ENCODE peak calls at places on chromosome 10, in six cellular contexts. J is HCT116, Y is hepatocyte, B is heart right ventricle, I is dorsolateral prefrontal cortex, V is breast epithelium. U is an unnamed sample.

GRCh38 chr10:70111496-70111895 is 21.1 kb downstream of the AIFM2 start:
- DNase-seq in J (no peak), B (no peak), I (no peak), V (no peak), Y (no peak), U (no peak)

GRCh38 chr10:34861293-34862004 is 46.4 kb upstream of the PARD3 start:
- DNase-seq in I (no peak), V (no peak), J (no peak), Y (peak), B (no peak), U (no peak)

GRCh38 chr10:71713135-71714040 is 6.2 kb downstream of the C10orf105 start:
- DNase-seq in J (no peak), I (peak), Y (peak), B (peak), V (peak), U (peak)

GRCh38 chr10:24415455-24416169 is 206.7 kb downstream of the KIAA1217 start:
- DNase-seq in Y (peak), I (no peak), B (peak), J (no peak), V (peak), U (no peak)

GRCh38 chr10:110859206-110859946 is 12.4 kb upstream of the PDCD4 start:
- DNase-seq in Y (no peak), I (no peak), B (no peak), V (no peak), J (no peak), U (no peak)

GRCh38 chr10:53702489-53702888 is 929.9 kb upstream of the MBL2 start:
- DNase-seq in J (no peak), V (no peak), I (no peak), Y (no peak), B (peak), U (no peak)

GRCh38 chr10:113618338-113618737 is 45.5 kb downstream of the NRAP start:
- DNase-seq in Y (no peak), B (no peak), V (no peak), I (no peak), J (no peak), U (no peak)

GRCh38 chr10:23191764-23192395 is at the start of gene PTF1A:
- DNase-seq in J (no peak), I (no peak), V (no peak), Y (peak), B (no peak), U (no peak)

GRCh38 chr10:123222832-123223231 is 68.6 kb downstream of the BUB3 start:
- DNase-seq in Y (no peak), B (no peak), I (no peak), J (no peak), V (no peak), U (no peak)

GRCh38 chr10:119079572-119080520 is 771 bp downstream of the EIF3A start:
- DNase-seq in Y (peak), V (peak), I (peak), J (peak), B (peak), U (peak)

GRCh38 chr10:90930070-90930837 is 9.4 kb upstream of the ANKRD1 start:
- DNase-seq in I (no peak), Y (peak), V (peak), J (no peak), B (peak), U (peak)

GRCh38 chr10:108783897-108784296 is 1139.4 kb downstream of the XPNPEP1 start:
- DNase-seq in Y (peak), B (no peak), I (no peak), V (no peak), J (peak), U (peak)

GRCh38 chr10:80289451-80290287 is at the start of gene MAT1A:
- DNase-seq in J (peak), Y (peak), B (no peak), V (peak), I (no peak), U (no peak)

GRCh38 chr10:103720964-103721335 is 134.4 kb downstream of the SH3PXD2A start:
- DNase-seq in B (no peak), V (no peak), Y (no peak), I (no peak), J (no peak), U (no peak)

GRCh38 chr10:56823849-56824248 is 462.8 kb upstream of the ZWINT start:
- DNase-seq in I (no peak), Y (no peak), B (no peak), V (no peak), J (no peak), U (peak)

GRCh38 chr10:127161482-127161881 is 34.9 kb downstream of the INSYN2A start:
- DNase-seq in B (no peak), V (no peak), I (no peak), Y (no peak), J (no peak), U (no peak)

GRCh38 chr10:123909866-123910265 is 18.3 kb upstream of the CPXM2 start:
- DNase-seq in J (no peak), I (no peak), B (no peak), Y (no peak), V (no peak), U (no peak)

GRCh38 chr10:124280916-124281315 is 137.8 kb downstream of the OAT start:
- DNase-seq in B (no peak), I (no peak), V (no peak), J (no peak), Y (no peak), U (no peak)

GRCh38 chr10:35768731-35769130 is 126.6 kb upstream of the FZD8 start:
- DNase-seq in Y (no peak), B (no peak), J (no peak), V (no peak), I (no peak), U (no peak)

DNA sequence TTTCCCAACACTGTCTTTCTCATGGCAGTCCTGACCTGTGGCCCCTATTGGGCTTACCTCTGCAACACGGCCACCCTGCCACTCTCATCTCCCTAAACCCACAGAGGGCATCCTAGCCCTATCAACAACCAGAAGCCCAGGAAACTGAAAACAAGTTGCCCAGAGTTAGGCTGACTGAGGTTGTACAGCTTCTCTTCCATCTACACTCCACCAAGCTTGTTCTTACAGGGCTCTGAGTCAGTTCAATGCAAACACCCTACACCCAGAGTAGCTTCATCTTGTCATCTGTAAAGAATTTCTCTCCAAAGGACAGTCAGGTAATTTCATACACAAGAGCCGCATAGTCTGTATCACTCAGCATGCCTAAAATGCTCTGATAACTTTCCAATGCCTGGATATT is 175.4 kb downstream of the ARID5B start:
- DNase-seq in V (no peak), J (no peak), B (no peak), Y (no peak), I (no peak), U (peak)
- TF ChIP-seq CTCF in V (no peak), J (no peak), B (no peak), Y (no peak), I (no peak), U (no peak)

GRCh38 chr10:3385487-3385886 is 212.9 kb upstream of the PITRM1 start:
- DNase-seq in J (no peak), Y (no peak), V (no peak), I (no peak), B (no peak), U (no peak)
- TF ChIP-seq CTCF in J (no peak), Y (no peak), V (no peak), I (no peak), B (no peak), U (no peak)

GRCh38 chr10:58909881-58910280 is 266.6 kb upstream of the PHYHIPL start:
- DNase-seq in Y (no peak), B (no peak), I (no peak), V (no peak), J (no peak), U (no peak)
- TF ChIP-seq CTCF in Y (no peak), B (no peak), I (no peak), V (no peak), J (no peak), U (no peak)

DNA sequence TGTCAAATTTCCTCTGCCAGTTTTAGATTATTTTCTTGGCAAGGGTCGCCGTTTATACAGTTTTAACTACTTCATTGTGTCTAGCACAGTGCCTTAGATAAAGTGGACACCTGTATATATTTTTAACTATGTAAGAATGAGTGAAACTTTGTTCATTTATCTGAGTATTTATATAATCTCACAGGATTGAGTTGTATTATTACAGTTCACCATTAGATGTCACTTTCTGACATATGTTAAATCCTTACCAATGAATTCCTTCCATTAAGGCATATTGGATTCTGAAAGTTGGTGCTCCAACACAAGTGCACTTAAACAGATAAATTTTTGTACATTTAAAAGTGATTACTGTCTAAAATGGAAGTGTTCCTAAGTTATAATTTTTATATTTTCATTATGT is 43.0 kb downstream of the ZMYND11 start:
- DNase-seq in J (peak), B (no peak), I (no peak), V (no peak), Y (peak), U (no peak)
- TF ChIP-seq CTCF in J (no peak), B (peak), I (peak), V (peak), Y (peak), U (peak)

DNA sequence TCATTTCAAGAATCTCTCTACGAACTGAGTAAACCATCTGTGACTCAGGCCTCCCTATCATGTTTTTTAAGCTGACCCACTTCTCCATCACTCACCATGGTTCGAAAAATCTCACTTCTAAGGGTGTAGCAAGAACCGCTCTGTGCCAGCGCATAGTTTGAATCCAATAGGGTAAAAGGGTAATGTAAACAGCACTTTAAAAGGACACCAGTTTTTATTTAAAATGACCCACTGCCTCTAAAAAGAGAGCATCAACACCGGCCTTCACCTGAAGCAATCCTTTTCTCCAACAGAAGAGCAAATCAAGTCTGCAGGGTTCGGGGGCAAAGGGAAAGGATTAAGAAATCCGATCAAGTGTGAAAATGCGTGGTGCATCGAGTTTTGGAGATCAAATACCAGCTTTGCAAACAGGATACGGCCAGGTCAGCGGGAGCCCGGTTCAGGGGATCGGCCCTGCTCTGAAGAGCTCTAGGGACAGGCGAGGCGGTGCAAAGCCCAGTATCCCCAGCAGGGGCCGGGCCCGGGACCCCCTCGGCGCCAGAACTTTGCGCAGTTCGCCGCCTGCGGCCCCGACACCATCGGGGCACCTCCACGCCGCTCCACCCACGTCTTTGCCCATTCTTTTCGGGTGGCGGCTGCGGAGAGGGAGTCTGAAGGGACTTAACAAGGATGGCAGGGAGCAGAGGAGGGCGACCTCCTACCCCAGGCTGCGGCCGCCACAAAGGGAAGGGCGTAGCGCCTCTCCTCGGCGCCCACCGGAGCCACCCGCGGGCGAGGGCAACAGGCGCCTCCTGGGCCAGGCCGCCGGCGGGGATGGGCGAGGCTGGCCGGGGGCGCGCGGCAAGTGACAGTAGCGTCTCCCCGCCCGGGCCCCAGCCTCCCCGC is 840 bp downstream of the NMT2 start:
- DNase-seq in V (peak), B (peak), I (peak), Y (peak), J (peak), U (peak)
- TF ChIP-seq CTCF in V (peak), B (peak), I (peak), Y (peak), J (peak), U (peak)

GRCh38 chr10:97404044-97404443 is 2.9 kb upstream of the RRP12 start:
- DNase-seq in V (no peak), I (no peak), J (no peak), Y (no peak), B (no peak), U (no peak)

GRCh38 chr10:97401455-97401919 is 347 bp upstream of the RRP12 start:
- DNase-seq in V (no peak), Y (no peak), J (no peak), B (no peak), I (no peak), U (no peak)

GRCh38 chr10:97396056-97396455 is 5.1 kb downstream of the RRP12 start:
- DNase-seq in Y (no peak), I (no peak), V (no peak), B (no peak), J (no peak), U (no peak)

GRCh38 chr10:97399843-97400545 is 1.1 kb downstream of the RRP12 start:
- DNase-seq in I (no peak), B (no peak), J (peak), Y (peak), V (no peak), U (peak)

DNA sequence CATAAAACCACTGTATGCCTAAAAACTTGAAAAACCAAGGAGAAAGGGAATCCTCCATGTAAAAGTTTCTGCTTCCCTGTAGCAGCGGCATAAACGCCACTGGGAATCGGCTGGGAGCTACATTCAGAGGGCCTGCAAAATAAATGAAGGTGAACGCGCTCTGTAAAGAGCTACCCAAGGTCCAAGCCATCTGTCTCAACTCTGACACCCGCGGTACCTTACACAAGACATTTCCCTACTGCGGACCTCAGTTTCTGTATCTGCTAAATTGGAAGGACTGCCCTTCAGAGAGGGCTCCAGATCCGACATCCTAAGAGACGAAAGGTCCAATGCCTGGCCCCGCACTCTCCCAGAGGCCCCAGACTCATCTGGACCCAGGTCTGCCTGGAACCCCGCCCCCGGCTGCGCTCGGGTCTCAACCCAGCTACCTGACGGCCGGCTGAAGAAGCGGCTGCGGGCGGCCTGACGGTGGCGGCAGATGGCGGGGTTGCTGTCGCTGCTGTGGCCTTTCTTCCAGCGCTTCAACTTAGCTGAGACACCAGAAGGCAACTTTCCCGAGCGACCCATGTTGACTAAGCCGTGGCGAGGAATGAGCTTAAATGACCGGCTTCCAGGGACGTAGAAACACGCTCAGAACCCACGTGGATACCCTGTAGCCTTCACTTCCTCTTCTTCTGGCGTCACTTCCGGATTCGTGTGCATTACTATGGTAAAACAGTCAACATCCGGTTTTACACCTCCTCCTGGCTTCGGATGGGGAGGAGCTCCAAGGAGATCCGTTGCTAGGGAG is at the start of gene RRP12:
- DNase-seq in J (peak), Y (peak), B (peak), I (peak), V (peak), U (peak)
- TF ChIP-seq CTCF in J (no peak), Y (peak), B (peak), I (no peak), V (no peak), U (no peak)

DNA sequence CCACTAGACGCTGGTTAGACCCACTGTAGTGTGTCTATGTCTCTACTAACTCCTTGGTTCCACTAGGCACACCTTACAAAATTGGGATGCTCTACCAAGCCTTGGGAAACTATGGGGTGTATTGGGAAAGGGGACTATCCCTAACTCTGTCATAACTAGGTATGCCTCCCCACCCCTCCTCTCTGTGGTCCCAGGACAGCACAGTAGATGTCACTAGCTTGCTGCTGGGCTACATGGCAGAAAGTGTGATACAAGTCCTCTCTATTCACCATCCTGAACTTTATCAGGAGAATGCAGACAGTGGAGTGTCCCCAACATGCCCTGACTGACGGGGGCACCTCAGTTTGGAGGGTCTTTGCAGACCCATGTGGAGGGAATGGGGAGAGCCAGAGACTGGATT is 30.3 kb upstream of the TMEM273 start:
- DNase-seq in V (no peak), J (no peak), I (no peak), Y (no peak), B (no peak), U (no peak)
- TF ChIP-seq CTCF in V (no peak), J (no peak), I (no peak), Y (no peak), B (peak), U (no peak)

U was measured in Calu3.